ENCODE peak calls at places on chromosomes 4 and X, in nine cellular contexts. V is A549; K is nephron progenitor cell; C is CD4-positive, alpha-beta T cell; Y is cardiac fibroblast; W is mucosa of descending colon; P is adrenal gland; L is GM13977; B is left lung. X is an unnamed sample.

GRCh38 chrX:22634081-22634480 is 361.4 kb downstream of the CBLL2 start:
- DNase-seq in V (no peak), K (no peak), C (no peak), Y (peak), W (no peak), P (no peak), L (no peak), B (no peak), X (no peak)

GRCh38 chr4:37549003-37549402 is 137.2 kb downstream of the RELL1 start:
- DNase-seq in V (no peak), K (no peak), C (no peak), Y (peak), W (no peak), P (no peak), L (no peak), B (no peak), X (no peak)

GRCh38 chrX:24357101-24357500 is 3.3 kb upstream of the SUPT20HL1 start:
- DNase-seq in V (no peak), K (no peak), C (no peak), Y (peak), W (no peak), P (no peak), L (no peak), B (no peak), X (no peak)

GRCh38 chr4:20418865-20419451 is 167.3 kb downstream of the SLIT2 start:
- DNase-seq in V (peak), K (no peak), C (no peak), Y (peak), W (no peak), P (peak), L (peak), B (no peak), X (no peak)

GRCh38 chr4:124177647-124178425 is 534.7 kb downstream of the ANKRD50 start:
- DNase-seq in V (peak), K (no peak), C (no peak), Y (peak), W (no peak), P (no peak), L (no peak), B (no peak), X (no peak)

GRCh38 chr4:187333151-187333550 is 609.5 kb upstream of the FAT1 start:
- DNase-seq in V (no peak), K (no peak), C (no peak), Y (no peak), W (no peak), P (no peak), L (no peak), B (no peak), X (no peak)

GRCh38 chr4:13516315-13516860 is 27.9 kb downstream of the NKX3-2 start:
- DNase-seq in V (no peak), K (no peak), C (no peak), Y (no peak), W (no peak), P (no peak), L (no peak), B (no peak), X (no peak)

GRCh38 chrX:9195199-9195880 is 161.4 kb upstream of the FAM9B start:
- DNase-seq in V (no peak), K (no peak), C (no peak), Y (no peak), W (no peak), P (no peak), L (no peak), B (no peak), X (no peak)

GRCh38 chrX:18351774-18352173 is 2.7 kb downstream of the SCML2 start:
- DNase-seq in V (no peak), K (no peak), C (no peak), Y (no peak), W (no peak), P (no peak), L (no peak), B (no peak), X (no peak)

GRCh38 chrX:54891573-54891972 is 29.1 kb upstream of the TRO start:
- DNase-seq in V (peak), K (peak), C (no peak), Y (peak), W (no peak), P (peak), L (peak), B (no peak), X (no peak)
- TF ChIP-seq CTCF in V (peak), K (no peak), C (peak), Y (peak), W (no peak), P (peak), L (peak), B (no peak), X (peak)

DNA sequence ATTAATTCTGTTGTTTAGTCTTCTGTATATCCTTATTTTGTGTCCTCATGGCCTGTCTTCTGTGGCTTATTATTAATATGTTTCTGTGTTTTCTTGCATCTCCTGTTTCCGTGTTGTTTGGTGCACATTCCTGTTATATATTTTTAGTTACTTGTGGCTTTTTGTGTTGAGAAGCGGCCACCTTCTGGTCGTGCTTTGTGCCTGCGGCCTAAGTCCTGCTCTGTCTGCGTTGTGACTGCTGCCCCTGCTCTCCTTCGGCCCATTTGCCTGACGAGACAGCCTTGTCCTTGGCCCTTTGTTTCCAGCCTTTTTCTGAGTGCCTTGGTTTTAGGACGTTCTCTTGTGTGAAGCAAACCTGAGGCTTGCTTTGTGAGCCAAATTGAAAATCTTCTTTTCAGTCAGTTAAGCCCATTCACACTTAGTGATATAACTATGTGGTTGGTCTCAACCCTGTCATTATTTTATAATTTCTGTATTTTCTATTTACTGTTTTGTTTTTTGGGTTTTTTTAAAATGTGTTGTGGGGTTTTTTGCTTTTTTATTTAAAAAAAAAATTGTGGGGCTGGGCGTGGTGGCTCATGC is 43.8 kb downstream of the TNIP2 start:
- DNase-seq in V (no peak), K (no peak), C (no peak), Y (peak), W (no peak), P (no peak), L (no peak), B (no peak), X (no peak)
- TF ChIP-seq CTCF in V (no peak), K (no peak), C (no peak), Y (peak), W (no peak), P (no peak), L (no peak), B (no peak), X (peak)

DNA sequence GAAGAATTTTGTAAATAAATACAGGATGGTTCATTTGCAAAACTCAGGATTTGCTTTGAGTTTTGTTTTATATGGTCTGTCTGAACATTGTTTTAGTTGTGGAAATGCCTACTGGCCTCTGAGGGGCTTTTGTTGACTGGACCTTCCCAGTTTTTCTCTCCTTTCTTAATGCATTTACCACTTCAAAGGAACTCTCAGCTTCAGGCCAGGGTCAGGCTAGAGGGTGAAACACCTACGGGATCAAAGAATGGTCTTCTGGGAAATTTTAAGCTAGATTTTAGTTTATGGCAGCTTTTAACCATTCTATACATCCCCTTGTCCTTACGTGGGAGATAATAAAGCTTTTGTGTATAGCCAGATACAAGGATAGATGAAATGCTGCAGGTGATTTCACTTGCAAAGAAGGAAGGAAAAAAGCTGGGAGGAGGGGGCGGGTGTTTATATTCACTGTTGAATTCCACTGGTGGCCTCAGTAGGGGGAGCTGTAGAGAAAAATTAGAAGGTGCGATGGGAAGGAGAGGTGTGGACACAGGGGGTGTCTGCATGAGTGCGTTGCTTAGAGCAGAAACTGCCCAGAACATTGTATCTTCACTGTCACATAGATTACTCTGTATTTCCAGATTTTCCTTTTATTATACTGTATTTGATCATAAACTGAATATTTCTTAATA is 151.8 kb downstream of the TSPAN5 start:
- DNase-seq in V (no peak), K (no peak), C (no peak), Y (no peak), W (no peak), P (no peak), L (no peak), B (no peak), X (no peak)
- TF ChIP-seq CTCF in V (peak), K (peak), C (no peak), Y (peak), W (no peak), P (no peak), L (no peak), B (no peak), X (peak)

DNA sequence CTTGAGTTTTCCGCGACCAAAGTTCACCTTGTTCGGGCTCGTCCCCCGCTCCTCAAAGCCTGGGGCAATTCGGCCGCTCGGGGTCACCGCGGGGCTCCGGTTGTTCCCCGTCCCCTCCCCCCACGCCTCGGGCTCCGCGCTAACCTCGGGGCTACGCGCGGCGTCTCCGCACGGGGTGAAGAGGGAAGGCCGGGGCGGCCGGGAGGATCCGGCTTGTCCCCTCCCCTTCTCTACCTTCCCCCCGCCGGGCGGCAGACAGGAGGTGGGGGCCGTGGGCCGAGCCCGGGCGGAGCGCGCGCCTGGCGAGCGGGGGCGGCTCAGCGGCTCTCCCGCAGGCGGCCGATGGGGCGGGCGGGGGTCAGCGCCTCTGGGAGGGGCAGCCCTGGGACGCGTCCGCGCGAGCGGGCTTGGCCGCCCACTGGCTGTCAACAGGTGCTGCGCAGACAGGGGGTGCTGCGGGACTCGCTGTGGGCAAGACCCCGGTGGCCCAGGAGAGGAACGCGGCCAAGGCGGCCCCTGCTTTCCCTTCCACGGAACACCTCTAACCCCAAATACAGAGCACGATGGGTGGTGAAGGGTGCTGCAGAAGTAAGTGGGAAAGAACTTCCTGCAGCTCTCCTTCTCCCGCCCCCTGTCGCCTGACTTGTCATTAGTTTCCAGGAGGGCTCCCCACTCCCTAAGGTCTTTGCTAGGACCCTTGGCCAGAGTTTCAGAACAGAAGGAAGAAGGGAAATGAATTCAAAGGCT is at the start of gene PDGFC:
- DNase-seq in V (peak), K (peak), C (no peak), Y (peak), W (peak), P (peak), L (peak), B (peak), X (peak)
- TF ChIP-seq CTCF in V (peak), K (peak), C (no peak), Y (peak), W (no peak), P (peak), L (peak), B (peak), X (peak)

DNA sequence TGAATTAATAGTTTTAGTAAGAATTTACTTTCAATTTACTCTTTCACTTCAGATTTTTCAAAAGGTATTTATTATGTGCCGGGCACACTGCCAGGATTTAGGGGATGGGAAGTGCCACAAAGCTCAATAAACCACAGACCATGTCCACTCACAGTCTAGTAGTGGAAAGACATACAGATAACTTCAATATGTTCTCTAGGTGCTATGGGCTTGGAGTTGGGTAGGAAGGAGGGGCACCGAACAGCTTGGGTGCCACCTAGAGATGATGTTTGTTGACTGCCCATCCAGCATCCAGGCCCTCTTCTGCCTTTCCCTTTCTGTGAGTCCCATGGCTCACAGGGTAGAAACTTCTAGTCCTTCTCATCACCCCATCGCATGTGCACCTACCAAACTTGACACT is 17.8 kb downstream of the MFAP3L start:
- DNase-seq in V (peak), K (no peak), C (no peak), Y (no peak), W (no peak), P (no peak), L (no peak), B (no peak), X (no peak)
- TF ChIP-seq CTCF in V (no peak), K (no peak), C (no peak), Y (no peak), W (no peak), P (no peak), L (peak), B (no peak), X (peak)

DNA sequence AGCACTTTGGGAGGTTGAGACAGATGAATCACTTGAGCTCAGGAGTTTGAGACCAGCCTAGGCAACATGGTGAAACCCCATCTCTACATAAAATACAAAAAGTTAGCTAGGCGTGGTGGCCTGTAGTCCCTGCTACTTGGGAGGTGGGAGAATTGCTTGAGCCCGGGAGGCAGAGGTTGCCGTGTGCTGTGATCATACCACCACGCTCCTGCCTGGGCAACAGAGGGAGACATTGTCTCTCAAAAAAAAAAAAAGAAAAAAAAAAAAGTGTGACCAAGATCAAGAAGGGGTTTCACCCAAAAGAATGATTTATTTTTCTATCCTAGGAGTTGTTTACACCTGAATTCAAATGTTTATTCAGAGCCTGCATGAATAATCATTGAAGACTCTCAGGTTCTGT is 572.4 kb upstream of the GALNT7 start:
- DNase-seq in V (peak), K (no peak), C (no peak), Y (no peak), W (no peak), P (no peak), L (no peak), B (no peak), X (no peak)
- TF ChIP-seq CTCF in V (no peak), K (no peak), C (no peak), Y (no peak), W (no peak), P (no peak), L (no peak), B (no peak), X (peak)

GRCh38 chr4:173748353-173748752 is 218.3 kb upstream of the HAND2 start:
- DNase-seq in V (no peak), K (no peak), C (no peak), Y (peak), W (no peak), P (no peak), L (no peak), B (no peak), X (no peak)
- TF ChIP-seq CTCF in V (no peak), K (no peak), C (no peak), Y (peak), W (no peak), P (no peak), L (no peak), B (no peak), X (peak)

DNA sequence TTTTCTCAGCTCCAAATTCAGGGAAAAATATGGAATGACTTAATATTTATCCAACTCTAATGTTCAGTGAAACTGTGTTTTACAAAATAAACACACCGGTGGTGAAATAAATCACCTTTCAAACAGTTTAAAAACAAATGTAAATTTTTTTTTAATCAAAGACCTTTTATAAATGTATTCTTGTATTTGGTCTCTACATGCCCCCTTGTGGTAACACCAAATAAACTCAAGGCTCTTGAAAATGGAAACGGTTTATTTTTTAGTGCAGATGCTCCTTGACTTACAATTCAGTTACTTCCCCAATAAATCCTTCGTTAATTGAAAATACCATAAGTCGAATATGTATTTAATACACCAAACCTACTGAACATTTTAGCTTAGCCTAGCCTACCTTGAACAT is 45.9 kb upstream of the ITM2A start:
- DNase-seq in V (peak), K (no peak), C (no peak), Y (peak), W (no peak), P (no peak), L (peak), B (no peak), X (no peak)
- TF ChIP-seq CTCF in V (peak), K (peak), C (peak), Y (no peak), W (no peak), P (peak), L (peak), B (peak), X (peak)

X was measured in chondrocyte.